ENCODE peak calls at places on chromosome 9, in six cellular contexts. One of them, this sample, is unnamed.
A peak's percentile ranks its signal among the peaks of the same experiment; 100 is the strongest.

GRCh38 chr9:32389365-32389764 is 4.9 kb downstream of the ACO1 start:
- DNase-seq in mesenchymal stem cell: no peak
- DNase-seq in IMR-90: no peak
- DNase-seq in neuronal stem cell: no peak
- DNase-seq in mesendoderm: no peak
- DNase-seq in H1: no peak
- DNase-seq in this sample: no peak

GRCh38 chr9:120358877-120359276 is 221.1 kb downstream of the CDK5RAP2 start:
- DNase-seq in mesenchymal stem cell: no peak
- DNase-seq in IMR-90: no peak
- DNase-seq in neuronal stem cell: no peak
- DNase-seq in mesendoderm: peak; percentile 25
- DNase-seq in H1: no peak
- DNase-seq in this sample: peak; percentile 46

GRCh38 chr9:136482046-136482792 is 621 bp downstream of the SEC16A start:
- DNase-seq in mesenchymal stem cell: peak; percentile 76
- DNase-seq in IMR-90: peak; percentile 37
- DNase-seq in neuronal stem cell: peak; percentile 29
- DNase-seq in mesendoderm: peak; percentile 57
- DNase-seq in H1: no peak
- DNase-seq in this sample: no peak

GRCh38 chr9:88537743-88538055 is 2.7 kb downstream of the NXNL2 start:
- DNase-seq in mesenchymal stem cell: peak; percentile 96
- DNase-seq in IMR-90: peak; percentile 87
- DNase-seq in neuronal stem cell: peak; percentile 18
- DNase-seq in mesendoderm: peak; percentile 68
- DNase-seq in H1: no peak
- DNase-seq in this sample: no peak

GRCh38 chr9:92804727-92805126 is 40.1 kb upstream of the BICD2 start:
- DNase-seq in mesenchymal stem cell: no peak
- DNase-seq in IMR-90: no peak
- DNase-seq in neuronal stem cell: no peak
- DNase-seq in mesendoderm: peak; percentile 31
- DNase-seq in H1: no peak
- DNase-seq in this sample: no peak

GRCh38 chr9:121240394-121241145 is 27.4 kb upstream of the GSN start:
- DNase-seq in mesenchymal stem cell: no peak
- DNase-seq in IMR-90: peak; percentile 42
- DNase-seq in neuronal stem cell: no peak
- DNase-seq in mesendoderm: no peak
- DNase-seq in H1: no peak
- DNase-seq in this sample: no peak

GRCh38 chr9:70053864-70054263 is 10.2 kb downstream of the MAMDC2 start:
- DNase-seq in mesenchymal stem cell: no peak
- DNase-seq in IMR-90: no peak
- DNase-seq in neuronal stem cell: no peak
- DNase-seq in mesendoderm: peak; percentile 17
- DNase-seq in H1: no peak
- DNase-seq in this sample: no peak

GRCh38 chr9:70477146-70477745 is 62.8 kb upstream of the KLF9 start:
- DNase-seq in mesenchymal stem cell: no peak
- DNase-seq in IMR-90: peak; percentile 55
- DNase-seq in neuronal stem cell: no peak
- DNase-seq in mesendoderm: no peak
- DNase-seq in H1: no peak
- DNase-seq in this sample: no peak

GRCh38 chr9:86947146-86948081 is at the start of gene GAS1:
- DNase-seq in mesenchymal stem cell: peak; percentile 96
- DNase-seq in IMR-90: peak; percentile 96
- DNase-seq in neuronal stem cell: peak; percentile 96
- DNase-seq in mesendoderm: peak; percentile 98
- DNase-seq in H1: peak; percentile 82
- DNase-seq in this sample: peak; percentile 92

GRCh38 chr9:12414514-12414913 is 278.7 kb upstream of the TYRP1 start:
- DNase-seq in mesenchymal stem cell: no peak
- DNase-seq in IMR-90: no peak
- DNase-seq in neuronal stem cell: no peak
- DNase-seq in mesendoderm: peak; percentile 3
- DNase-seq in H1: no peak
- DNase-seq in this sample: no peak

GRCh38 chr9:80842383-80842782 is 847.0 kb downstream of the TLE1 start:
- DNase-seq in mesenchymal stem cell: no peak
- DNase-seq in IMR-90: no peak
- DNase-seq in neuronal stem cell: no peak
- DNase-seq in mesendoderm: no peak
- DNase-seq in H1: no peak
- DNase-seq in this sample: no peak

GRCh38 chr9:134456740-134457315 is 130.6 kb downstream of the RXRA start:
- DNase-seq in mesenchymal stem cell: no peak
- DNase-seq in IMR-90: no peak
- DNase-seq in neuronal stem cell: no peak
- DNase-seq in mesendoderm: no peak
- DNase-seq in H1: no peak
- DNase-seq in this sample: no peak

GRCh38 chr9:79667716-79668458 is 96.1 kb downstream of the TLE4 start:
- DNase-seq in mesenchymal stem cell: no peak
- DNase-seq in IMR-90: no peak
- DNase-seq in neuronal stem cell: no peak
- DNase-seq in mesendoderm: no peak
- DNase-seq in H1: no peak
- DNase-seq in this sample: no peak

GRCh38 chr9:101332362-101332761 is 52.4 kb downstream of the BAAT start:
- DNase-seq in mesenchymal stem cell: no peak
- DNase-seq in IMR-90: no peak
- DNase-seq in neuronal stem cell: no peak
- DNase-seq in mesendoderm: no peak
- DNase-seq in H1: no peak
- DNase-seq in this sample: no peak

GRCh38 chr9:38091310-38092199 is 22.5 kb upstream of the SHB start:
- DNase-seq in mesenchymal stem cell: no peak
- DNase-seq in IMR-90: no peak
- DNase-seq in neuronal stem cell: no peak
- DNase-seq in mesendoderm: peak; percentile 84
- DNase-seq in H1: no peak
- DNase-seq in this sample: no peak

GRCh38 chr9:12906646-12907045 is 131.8 kb downstream of the LURAP1L start:
- DNase-seq in mesenchymal stem cell: no peak
- DNase-seq in IMR-90: no peak
- DNase-seq in neuronal stem cell: no peak
- DNase-seq in mesendoderm: no peak
- DNase-seq in H1: no peak
- DNase-seq in this sample: no peak

GRCh38 chr9:19137282-19137681 is 10.0 kb upstream of the PLIN2 start:
- DNase-seq in mesenchymal stem cell: no peak
- DNase-seq in IMR-90: peak; percentile 83
- DNase-seq in neuronal stem cell: no peak
- DNase-seq in mesendoderm: no peak
- DNase-seq in H1: no peak
- DNase-seq in this sample: no peak

GRCh38 chr9:74285075-74285474 is 212.1 kb upstream of the RORB start:
- DNase-seq in mesenchymal stem cell: no peak
- DNase-seq in IMR-90: no peak
- DNase-seq in neuronal stem cell: no peak
- DNase-seq in mesendoderm: peak; percentile 8
- DNase-seq in H1: no peak
- DNase-seq in this sample: no peak

GRCh38 chr9:16501726-16502125 is 368.7 kb downstream of the BNC2 start:
- DNase-seq in mesenchymal stem cell: no peak
- DNase-seq in IMR-90: peak; percentile 25
- DNase-seq in neuronal stem cell: no peak
- DNase-seq in mesendoderm: no peak
- DNase-seq in H1: no peak
- DNase-seq in this sample: no peak

GRCh38 chr9:15642369-15642962 is 89.6 kb downstream of the CCDC171 start:
- DNase-seq in mesenchymal stem cell: peak; percentile 51
- DNase-seq in IMR-90: peak; percentile 53
- DNase-seq in neuronal stem cell: no peak
- DNase-seq in mesendoderm: peak; percentile 29
- DNase-seq in H1: no peak
- DNase-seq in this sample: no peak

GRCh38 chr9:37801287-37801850 is 772 bp downstream of the DCAF10 start:
- DNase-seq in mesenchymal stem cell: peak; percentile 50
- DNase-seq in IMR-90: peak; percentile 9
- DNase-seq in neuronal stem cell: no peak
- DNase-seq in mesendoderm: peak; percentile 53
- DNase-seq in H1: no peak
- DNase-seq in this sample: peak; percentile 32

GRCh38 chr9:86075132-86075807 is 24.1 kb downstream of the GOLM1 start:
- DNase-seq in mesenchymal stem cell: no peak
- DNase-seq in IMR-90: peak; percentile 36
- DNase-seq in neuronal stem cell: no peak
- DNase-seq in mesendoderm: no peak
- DNase-seq in H1: no peak
- DNase-seq in this sample: no peak

GRCh38 chr9:89744255-89744648 is 139.4 kb downstream of the GADD45G start:
- DNase-seq in mesenchymal stem cell: no peak
- DNase-seq in IMR-90: no peak
- DNase-seq in neuronal stem cell: no peak
- DNase-seq in mesendoderm: no peak
- DNase-seq in H1: no peak
- DNase-seq in this sample: no peak
- H3K23ac ChIP-seq in mesenchymal stem cell: no peak overlapping the region
- H3K23ac ChIP-seq in IMR-90: no peak overlapping the region
- H3K23ac ChIP-seq in neuronal stem cell: no peak overlapping the region
- H3K23ac ChIP-seq in mesendoderm: no peak overlapping the region
- H3K23ac ChIP-seq in H1: no peak overlapping the region
- H3K23ac ChIP-seq in this sample: no peak overlapping the region

GRCh38 chr9:22146604-22147003 is 137.5 kb upstream of the CDKN2B start:
- DNase-seq in mesenchymal stem cell: no peak
- DNase-seq in IMR-90: no peak
- DNase-seq in neuronal stem cell: no peak
- DNase-seq in mesendoderm: no peak
- DNase-seq in H1: no peak
- DNase-seq in this sample: no peak
- H2BK120ac ChIP-seq in mesenchymal stem cell: no peak overlapping the region
- H2BK120ac ChIP-seq in IMR-90: no peak overlapping the region
- H2BK120ac ChIP-seq in neuronal stem cell: no peak overlapping the region
- H2BK120ac ChIP-seq in mesendoderm: no peak overlapping the region
- H2BK120ac ChIP-seq in H1: no peak overlapping the region
- H2BK120ac ChIP-seq in this sample: no peak overlapping the region

GRCh38 chr9:130633336-130634190 is 30.8 kb upstream of the PRDM12 start:
- DNase-seq in mesenchymal stem cell: no peak
- DNase-seq in IMR-90: no peak
- DNase-seq in neuronal stem cell: no peak
- DNase-seq in mesendoderm: no peak
- DNase-seq in H1: no peak
- DNase-seq in this sample: no peak
- H2BK15ac ChIP-seq in mesenchymal stem cell: no peak overlapping the region
- H2BK15ac ChIP-seq in IMR-90: no peak overlapping the region
- H2BK15ac ChIP-seq in neuronal stem cell: no peak overlapping the region
- H2BK15ac ChIP-seq in mesendoderm: no peak overlapping the region
- H2BK15ac ChIP-seq in H1: no peak overlapping the region
- H2BK15ac ChIP-seq in this sample: no peak overlapping the region

GRCh38 chr9:127365461-127365860 is 31.5 kb upstream of the SLC2A8 start:
- DNase-seq in mesenchymal stem cell: no peak
- DNase-seq in IMR-90: no peak
- DNase-seq in neuronal stem cell: no peak
- DNase-seq in mesendoderm: no peak
- DNase-seq in H1: no peak
- DNase-seq in this sample: no peak

GRCh38 chr9:127360205-127360604 is 36.8 kb upstream of the SLC2A8 start:
- DNase-seq in mesenchymal stem cell: no peak
- DNase-seq in IMR-90: no peak
- DNase-seq in neuronal stem cell: no peak
- DNase-seq in mesendoderm: no peak
- DNase-seq in H1: no peak
- DNase-seq in this sample: no peak

GRCh38 chr9:127361561-127361960 is 35.4 kb upstream of the SLC2A8 start:
- DNase-seq in mesenchymal stem cell: no peak
- DNase-seq in IMR-90: no peak
- DNase-seq in neuronal stem cell: no peak
- DNase-seq in mesendoderm: no peak
- DNase-seq in H1: no peak
- DNase-seq in this sample: no peak

GRCh38 chr9:127360829-127361228 is 36.1 kb upstream of the SLC2A8 start:
- DNase-seq in mesenchymal stem cell: peak; percentile 26
- DNase-seq in IMR-90: peak; percentile 20
- DNase-seq in neuronal stem cell: no peak
- DNase-seq in mesendoderm: peak; percentile 89
- DNase-seq in H1: peak; percentile 34
- DNase-seq in this sample: peak; percentile 74

DNA sequence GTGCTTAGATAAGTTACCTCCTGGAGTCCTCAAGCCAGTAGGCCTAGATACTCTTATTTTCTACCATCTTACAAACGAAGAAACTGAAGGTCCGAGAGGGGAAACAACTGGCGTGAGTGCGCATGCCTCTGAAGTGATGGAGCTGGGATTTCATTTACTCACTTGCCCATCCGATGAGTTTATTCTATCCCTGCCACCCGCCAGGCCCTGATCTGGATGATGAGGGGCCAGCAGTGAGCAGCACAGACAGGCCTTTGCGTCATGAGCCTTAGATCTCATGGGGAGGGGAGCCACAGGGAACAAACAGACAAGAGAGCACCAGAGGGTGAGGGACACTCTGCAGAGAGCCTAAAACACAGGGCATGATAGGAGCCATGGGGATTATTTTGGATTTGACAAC is 34.1 kb upstream of the SLC2A8 start:
- DNase-seq in mesenchymal stem cell: no peak
- DNase-seq in IMR-90: no peak
- DNase-seq in neuronal stem cell: no peak
- DNase-seq in mesendoderm: no peak
- DNase-seq in H1: no peak
- DNase-seq in this sample: no peak
- H3K23ac ChIP-seq in mesenchymal stem cell: no peak overlapping the region
- H3K23ac ChIP-seq in IMR-90: no peak overlapping the region
- H3K23ac ChIP-seq in neuronal stem cell: no peak overlapping the region
- H3K23ac ChIP-seq in mesendoderm: no peak overlapping the region
- H3K23ac ChIP-seq in H1: no peak overlapping the region
- H3K23ac ChIP-seq in this sample: no peak overlapping the region

GRCh38 chr9:113504725-113505590 is 41.4 kb downstream of the RGS3 start:
- DNase-seq in mesenchymal stem cell: no peak
- DNase-seq in IMR-90: no peak
- DNase-seq in neuronal stem cell: no peak
- DNase-seq in mesendoderm: no peak
- DNase-seq in H1: no peak
- DNase-seq in this sample: no peak

GRCh38 chr9:113503613-113504230 is 40.2 kb downstream of the RGS3 start:
- DNase-seq in mesenchymal stem cell: no peak
- DNase-seq in IMR-90: peak; percentile 23
- DNase-seq in neuronal stem cell: no peak
- DNase-seq in mesendoderm: peak; percentile 37
- DNase-seq in H1: no peak
- DNase-seq in this sample: no peak

GRCh38 chr9:113507256-113507655 is 43.7 kb downstream of the RGS3 start:
- DNase-seq in mesenchymal stem cell: no peak
- DNase-seq in IMR-90: no peak
- DNase-seq in neuronal stem cell: no peak
- DNase-seq in mesendoderm: no peak
- DNase-seq in H1: no peak
- DNase-seq in this sample: no peak

GRCh38 chr9:113508111-113508749 is 44.7 kb downstream of the RGS3 start:
- DNase-seq in mesenchymal stem cell: no peak
- DNase-seq in IMR-90: no peak
- DNase-seq in neuronal stem cell: no peak
- DNase-seq in mesendoderm: no peak
- DNase-seq in H1: no peak
- DNase-seq in this sample: peak; percentile 51

GRCh38 chr9:113505963-113506624 is 42.6 kb downstream of the RGS3 start:
- DNase-seq in mesenchymal stem cell: no peak
- DNase-seq in IMR-90: no peak
- DNase-seq in neuronal stem cell: peak; percentile 94
- DNase-seq in mesendoderm: no peak
- DNase-seq in H1: no peak
- DNase-seq in this sample: no peak
- H2BK120ac ChIP-seq in mesenchymal stem cell: no peak overlapping the region
- H2BK120ac ChIP-seq in IMR-90: no peak overlapping the region
- H2BK120ac ChIP-seq in neuronal stem cell: no peak overlapping the region
- H2BK120ac ChIP-seq in mesendoderm: no peak overlapping the region
- H2BK120ac ChIP-seq in H1: no peak overlapping the region
- H2BK120ac ChIP-seq in this sample: no peak overlapping the region